ENCODE peak calls at places on chromosome 16, in six cellular contexts. W, O, R, G, T and S are unnamed samples.

GRCh38 chr16:12188674-12189249 is 212.2 kb downstream of the SNX29 start:
- DNase-seq in O (no peak), W (peak; percentile 41), T (no peak), G (no peak), R (no peak), S (no peak)

GRCh38 chr16:19114359-19115147 is 789 bp downstream of the ITPRIPL2 start:
- DNase-seq in G (no peak), O (peak; percentile 69), T (peak; percentile 82), R (no peak), W (peak; percentile 69), S (peak; percentile 81)

GRCh38 chr16:24906199-24906808 is 60.5 kb downstream of the SLC5A11 start:
- DNase-seq in R (no peak), G (no peak), T (no peak), W (no peak), O (no peak), S (no peak)

GRCh38 chr16:48123104-48123788 is 32.5 kb downstream of the ABCC12 start:
- DNase-seq in O (no peak), W (no peak), G (no peak), R (peak; percentile 59), T (no peak), S (no peak)

GRCh38 chr16:27426423-27427408 is 24.7 kb downstream of the IL21R start:
- DNase-seq in O (no peak), W (peak; percentile 38), R (peak; percentile 31), G (no peak), T (peak; percentile 50), S (no peak)

GRCh38 chr16:48918520-48919258 is 308.7 kb upstream of the N4BP1 start:
- DNase-seq in G (no peak), O (no peak), R (no peak), W (no peak), T (no peak), S (no peak)

GRCh38 chr16:66703359-66704215 is 7.0 kb upstream of the CMTM4 start:
- DNase-seq in W (no peak), R (peak; percentile 30), O (no peak), G (no peak), T (peak; percentile 10), S (no peak)

GRCh38 chr16:68833251-68833650 is 10.1 kb upstream of the TANGO6 start:
- DNase-seq in W (no peak), G (no peak), T (no peak), O (no peak), R (no peak), S (no peak)

GRCh38 chr16:73951541-73951940 is 345.1 kb upstream of the PSMD7 start:
- DNase-seq in T (no peak), W (peak; percentile 11), G (no peak), R (no peak), O (peak; percentile 31), S (no peak)

GRCh38 chr16:69048328-69049120 is 56.9 kb upstream of the HAS3 start:
- DNase-seq in R (no peak), O (no peak), T (no peak), W (no peak), G (no peak), S (no peak)

GRCh38 chr16:80203821-80204220 is 337.0 kb upstream of the DYNLRB2 start:
- DNase-seq in O (no peak), G (no peak), T (no peak), W (no peak), R (no peak), S (no peak)

GRCh38 chr16:13956635-13957196 is 36.8 kb downstream of the ERCC4 start:
- DNase-seq in W (no peak), G (no peak), O (no peak), T (no peak), R (no peak), S (no peak)

GRCh38 chr16:10609410-10609774 is 29.0 kb upstream of the EMP2 start:
- DNase-seq in O (peak; percentile 18), R (no peak), W (no peak), G (no peak), T (no peak), S (no peak)

GRCh38 chr16:69419956-69420355 is 4.5 kb upstream of the CYB5B start:
- DNase-seq in W (no peak), R (no peak), T (no peak), G (no peak), O (no peak), S (no peak)

GRCh38 chr16:27365142-27366089 is 36.6 kb upstream of the IL21R start:
- DNase-seq in O (no peak), W (no peak), R (no peak), T (no peak), G (no peak), S (no peak)

GRCh38 chr16:17927015-17927414 is 409.5 kb downstream of the NPIPA8 start:
- DNase-seq in T (no peak), W (no peak), O (no peak), G (no peak), R (no peak), S (no peak)

GRCh38 chr16:67169642-67170167 is 633 bp upstream of the NOL3 start:
- DNase-seq in G (no peak), O (no peak), R (peak; percentile 50), W (peak; percentile 38), T (no peak), S (peak; percentile 60)

GRCh38 chr16:28181557-28181914 is 30.2 kb downstream of the XPO6 start:
- DNase-seq in W (no peak), R (no peak), O (peak; percentile 32), T (no peak), G (no peak), S (no peak)

GRCh38 chr16:29304251-29304900 is 102.1 kb downstream of the NPIPB11 start:
- DNase-seq in T (no peak), W (no peak), O (no peak), G (no peak), R (no peak), S (no peak)

GRCh38 chr16:48365030-48365600 is 20.1 kb downstream of the SIAH1 start:
- DNase-seq in R (no peak), T (no peak), W (no peak), G (no peak), O (no peak), S (no peak)

GRCh38 chr16:68417711-68418301 is 30.5 kb downstream of the SMPD3 start:
- DNase-seq in T (no peak), G (no peak), O (no peak), W (peak; percentile 85), R (no peak), S (no peak)

GRCh38 chr16:57091200-57091989 is 988 bp upstream of the CPNE2 start:
- DNase-seq in R (no peak), G (no peak), O (peak; percentile 45), W (peak; percentile 50), T (no peak), S (peak; percentile 33)

GRCh38 chr16:82096641-82097040 is 61.6 kb downstream of the HSD17B2 start:
- DNase-seq in R (no peak), O (no peak), W (no peak), G (no peak), T (no peak), S (no peak)

GRCh38 chr16:54244061-54244886 is 42.3 kb downstream of the IRX3 start:
- DNase-seq in R (no peak), T (no peak), O (no peak), W (no peak), G (no peak), S (no peak)

GRCh38 chr16:47037396-47037745 is 63.9 kb upstream of the DNAJA2 start:
- DNase-seq in G (no peak), W (peak; percentile 38), O (peak; percentile 57), T (peak; percentile 74), R (no peak), S (peak; percentile 35)

DNA sequence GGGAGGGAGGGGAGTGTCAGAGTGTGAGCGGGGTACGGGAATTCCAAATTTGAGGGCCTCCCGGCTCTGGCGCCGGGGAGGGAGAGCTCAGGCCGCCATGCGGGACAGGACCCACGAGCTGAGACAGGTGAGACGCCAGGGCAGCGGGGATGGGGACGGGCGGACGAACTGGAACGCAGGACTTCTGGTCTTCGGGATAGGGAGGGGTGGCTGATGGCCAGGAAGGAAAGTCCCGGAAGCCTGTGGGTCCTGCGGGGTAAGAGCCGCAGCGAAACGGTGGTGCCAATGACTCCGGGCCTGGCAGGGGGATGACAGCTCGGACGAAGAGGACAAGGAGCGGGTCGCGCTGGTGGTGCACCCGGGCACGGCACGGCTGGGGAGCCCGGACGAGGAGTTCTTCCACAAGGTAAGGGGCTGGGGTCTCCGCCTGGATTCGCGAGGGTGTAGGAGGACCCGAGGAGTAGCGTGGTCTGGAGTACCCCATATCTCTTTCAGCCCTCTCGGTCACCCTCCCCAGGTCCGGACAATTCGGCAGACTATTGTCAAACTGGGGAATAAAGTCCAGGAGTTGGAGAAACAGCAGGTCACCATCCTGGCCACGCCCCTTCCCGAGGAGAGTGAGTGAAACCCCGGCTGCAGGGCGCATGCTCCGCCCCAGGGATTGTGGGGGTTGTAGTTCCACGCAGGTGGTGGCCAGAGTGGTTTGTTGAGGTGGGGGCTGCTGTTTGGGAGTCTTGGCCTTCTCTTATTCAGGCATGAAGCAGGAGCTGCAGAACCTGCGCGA is 543 bp downstream of the STX4 start:
- DNase-seq in R (peak; percentile 96), O (peak; percentile 89), W (peak; percentile 94), T (peak; percentile 95), G (peak; percentile 24), S (peak; percentile 96)
- TF ChIP-seq POLR2A in R (peak; percentile 23), O (peak; percentile 34), W (peak; percentile 62), T (no peak), G (no peak), S (no peak)

GRCh38 chr16:88899901-88900648 is 33.6 kb upstream of the PABPN1L start:
- DNase-seq in T (no peak), O (no peak), R (no peak), W (no peak), G (no peak), S (no peak)

GRCh38 chr16:88903267-88903666 is 36.8 kb upstream of the PABPN1L start:
- DNase-seq in W (no peak), G (no peak), T (no peak), R (no peak), O (no peak), S (no peak)

GRCh38 chr16:88900653-88901052 is 34.2 kb upstream of the PABPN1L start:
- DNase-seq in R (no peak), W (no peak), O (no peak), G (no peak), T (no peak), S (no peak)

GRCh38 chr16:88902744-88903143 is 36.3 kb upstream of the PABPN1L start:
- DNase-seq in O (no peak), T (no peak), R (no peak), G (no peak), W (no peak), S (no peak)

GRCh38 chr16:88901718-88902337 is 35.4 kb upstream of the PABPN1L start:
- DNase-seq in G (no peak), O (no peak), R (no peak), T (no peak), W (no peak), S (no peak)
- TF ChIP-seq CTCF in G (no peak), O (no peak), R (no peak), T (no peak), W (no peak), S (no peak)

GRCh38 chr16:2473425-2473926 is 1.5 kb upstream of the TBC1D24 start:
- DNase-seq in R (peak; percentile 78), T (no peak), O (no peak), W (no peak), G (no peak), S (no peak)
- H3K4me1 ChIP-seq in R (peaks cover 29% of the 10 kb centered on the region), T (peaks cover 69% of the 10 kb centered on the region), O (peaks cover 34% of the 10 kb centered on the region), W (peaks cover 36% of the 10 kb centered on the region), G (peaks cover 75% of the 10 kb centered on the region), S (peaks cover 34% of the 10 kb centered on the region)

GRCh38 chr16:85211247-85211910 is 99.1 kb upstream of the CIBAR2 start:
- DNase-seq in O (no peak), T (no peak), G (no peak), W (no peak), R (no peak), S (no peak)
- TF ChIP-seq POLR2A in O (no peak), T (no peak), G (no peak), W (no peak), R (no peak), S (no peak)